ENCODE peak calls at places on chromosome 1, in four cellular contexts. T, N, M and G are unnamed samples.
A peak's percentile ranks its signal among the peaks of the same experiment; 100 is the strongest.

GRCh38 chr1:186093437-186093836 is 281.6 kb downstream of the TPR start:
- DNase-seq in T (no peak), N (no peak), M (peak; percentile 42), G (peak; percentile 68)

GRCh38 chr1:48048064-48048463 is 50.9 kb upstream of the TRABD2B start:
- DNase-seq in T (no peak), N (no peak), M (peak; percentile 70), G (peak; percentile 49)

GRCh38 chr1:156704930-156705320 is 458 bp downstream of the CRABP2 start:
- DNase-seq in T (no peak), N (peak; percentile 42), M (peak; percentile 67), G (peak; percentile 58)

GRCh38 chr1:32276328-32276727 is 15.6 kb upstream of the HDAC1 start:
- DNase-seq in T (no peak), N (no peak), M (no peak), G (no peak)

GRCh38 chr1:93338426-93338825 is 7.3 kb upstream of the DR1 start:
- DNase-seq in T (no peak), N (no peak), M (peak; percentile 96), G (peak; percentile 95)

GRCh38 chr1:186682721-186683120 is 2.5 kb upstream of the PTGS2 start:
- DNase-seq in T (no peak), N (no peak), M (peak; percentile 76), G (peak; percentile 66)

GRCh38 chr1:19087017-19087736 is 122.9 kb downstream of the UBR4 start:
- DNase-seq in T (no peak), N (no peak), M (no peak), G (no peak)

GRCh38 chr1:39360726-39361125 is 130.7 kb upstream of the BMP8A start:
- DNase-seq in T (no peak), N (no peak), M (peak; percentile 74), G (peak; percentile 85)

GRCh38 chr1:152013664-152014237 is 20.1 kb upstream of the S100A10 start:
- DNase-seq in T (no peak), N (peak; percentile 59), M (peak; percentile 69), G (peak; percentile 68)

GRCh38 chr1:86156571-86157455 is at the start of gene COL24A1:
- DNase-seq in T (no peak), N (peak; percentile 25), M (peak; percentile 38), G (peak; percentile 53)

GRCh38 chr1:201051399-201051798 is 27.9 kb upstream of the KIF21B start:
- DNase-seq in T (no peak), N (no peak), M (no peak), G (no peak)

GRCh38 chr1:94608142-94608851 is 66.7 kb upstream of the F3 start:
- DNase-seq in T (no peak), N (no peak), M (no peak), G (no peak)

GRCh38 chr1:55716610-55717009 is 501.4 kb upstream of the USP24 start:
- DNase-seq in T (no peak), N (no peak), M (peak; percentile 46), G (no peak)

GRCh38 chr1:6010554-6010953 is 18.3 kb upstream of the NPHP4 start:
- DNase-seq in T (no peak), N (no peak), M (no peak), G (no peak)

GRCh38 chr1:230176871-230177411 is 109.9 kb downstream of the GALNT2 start:
- DNase-seq in T (no peak), N (peak; percentile 37), M (peak; percentile 71), G (peak; percentile 86)

GRCh38 chr1:225209153-225209552 is 218.7 kb downstream of the LBR start:
- DNase-seq in T (no peak), N (no peak), M (no peak), G (no peak)

GRCh38 chr1:228222548-228222947 is 14.7 kb downstream of the OBSCN start:
- DNase-seq in T (no peak), N (no peak), M (no peak), G (no peak)

GRCh38 chr1:156444407-156445001 is 56.1 kb downstream of the MEF2D start:
- DNase-seq in T (no peak), N (no peak), M (peak; percentile 48), G (peak; percentile 35)

DNA sequence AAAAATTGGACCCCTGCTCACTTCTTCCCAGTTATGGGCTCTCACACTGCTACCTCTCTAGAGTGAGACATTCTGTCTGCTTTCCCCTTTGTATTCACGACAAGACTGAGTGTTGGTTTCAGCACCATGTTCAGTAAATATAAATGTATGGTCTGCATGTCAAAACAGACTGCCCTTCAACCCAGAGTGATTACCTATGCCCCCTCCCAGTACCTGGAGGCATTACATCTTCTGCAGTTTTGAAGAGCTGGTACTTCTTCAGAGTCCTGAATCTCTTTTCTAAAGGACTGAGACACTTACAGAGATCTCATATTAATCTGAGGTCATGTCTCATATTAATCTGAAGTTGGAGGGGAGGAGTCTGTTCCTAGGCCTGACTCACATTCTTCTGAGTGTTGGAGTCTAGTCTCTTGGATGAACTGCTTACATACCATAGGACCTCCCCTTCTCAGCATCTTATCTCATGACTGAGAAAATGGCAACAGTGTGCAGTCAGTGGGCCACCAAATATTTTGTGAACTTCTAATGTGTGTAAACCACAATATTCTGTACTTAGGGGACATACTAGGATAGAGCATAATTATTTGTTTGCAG is 80.3 kb downstream of the RGL1 start:
- DNase-seq in T (no peak), N (no peak), M (peak; percentile 51), G (no peak)
- TF ChIP-seq CTCF in T (peak; percentile 37), N (no peak), M (no peak), G (no peak)

DNA sequence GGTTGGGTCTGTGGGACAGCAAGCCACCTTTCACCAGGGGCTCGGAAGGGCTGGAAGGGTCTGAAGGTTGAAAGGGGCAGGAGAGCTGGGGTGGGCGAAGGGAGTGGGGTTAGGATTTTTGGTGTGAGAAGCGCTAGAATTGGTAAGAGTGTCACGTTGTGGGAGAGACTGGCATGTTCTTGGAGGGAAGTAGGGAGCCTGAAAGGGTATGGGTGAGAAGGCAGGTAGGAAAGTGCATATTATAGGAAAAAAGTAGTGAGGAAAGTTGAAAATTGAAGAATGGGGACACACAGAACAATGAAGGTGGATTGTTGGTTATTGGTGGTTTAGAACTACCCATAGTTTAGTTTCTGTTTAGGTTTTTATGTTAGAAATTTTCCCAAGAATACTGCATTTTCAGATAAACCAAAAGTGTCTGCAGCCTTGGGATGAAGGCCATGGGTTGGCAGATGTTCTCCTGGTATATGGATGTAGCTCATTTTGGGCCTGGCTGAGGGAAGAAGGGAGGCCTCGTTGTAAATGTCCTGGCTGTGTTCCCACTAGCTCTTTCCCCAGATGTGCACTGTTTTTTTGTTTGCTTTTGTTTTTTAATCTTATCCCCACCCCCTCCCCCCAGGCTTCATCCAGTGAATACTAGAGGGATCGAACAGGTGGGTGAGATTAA is 1.2 kb downstream of the LRRC42 start:
- DNase-seq in T (no peak), N (no peak), M (no peak), G (no peak)
- H3K4me3 ChIP-seq in T (peak overlapping the region; percentile 79), N (no peak overlapping the region), M (peak overlapping the region; percentile 81), G (peak overlapping the region; percentile 82)

GRCh38 chr1:44546403-44547053 is 127.8 kb downstream of the TMEM53 start:
- DNase-seq in T (no peak), N (no peak), M (no peak), G (no peak)
- TF ChIP-seq CTCF in T (peak; percentile 50), N (no peak), M (no peak), G (no peak)

GRCh38 chr1:1538989-1539309 is 1.5 kb downstream of the TMEM240 start:
- DNase-seq in T (no peak), N (no peak), M (no peak), G (no peak)
- H3K4me3 ChIP-seq in T (peak overlapping the region; percentile 73), N (no peak overlapping the region), M (peak overlapping the region; percentile 54), G (peak overlapping the region; percentile 58)

DNA sequence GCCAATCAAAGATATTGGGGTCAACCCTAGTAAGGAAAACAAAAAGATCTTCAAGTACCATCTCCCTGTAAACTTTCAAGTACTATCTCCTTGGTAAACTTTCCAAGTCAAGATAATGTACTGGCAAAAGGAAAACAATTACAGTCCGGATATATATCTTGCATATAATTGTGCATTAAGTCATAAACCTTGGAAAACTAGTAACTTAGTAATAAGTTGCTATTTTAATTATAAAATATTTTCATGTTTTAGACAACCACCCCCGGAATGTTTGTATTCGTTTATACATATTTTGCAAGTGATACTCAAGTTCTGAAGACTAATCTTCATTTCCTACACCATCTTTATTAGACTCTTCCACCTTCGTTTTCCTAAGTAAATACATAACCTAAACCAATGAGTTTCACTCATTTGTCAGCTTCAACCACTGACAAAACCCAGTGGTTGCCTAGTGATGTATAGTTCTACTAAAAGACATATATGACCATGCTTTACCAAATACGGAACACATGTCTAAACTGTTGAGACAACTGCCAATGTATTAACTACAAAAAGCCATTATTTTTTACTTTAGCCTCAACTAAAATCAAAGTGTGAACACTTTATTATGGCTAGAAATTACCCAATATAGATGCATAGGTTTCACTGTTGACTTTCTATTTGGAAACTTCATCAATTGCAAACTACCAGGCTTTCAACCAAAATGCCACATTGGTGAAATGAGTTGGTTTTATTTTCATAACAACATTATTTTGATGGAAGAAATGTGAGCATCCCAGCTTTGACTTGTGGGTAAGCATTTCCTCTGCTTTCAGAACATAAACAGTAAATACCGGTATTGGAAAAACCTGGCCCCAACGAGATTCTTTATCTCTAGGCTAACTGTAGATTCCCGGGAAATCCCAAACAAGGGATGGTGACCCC is 1.6 kb downstream of the AKT3 start:
- DNase-seq in T (no peak), N (no peak), M (peak; percentile 25), G (no peak)
- TF ChIP-seq CTCF in T (no peak), N (no peak), M (no peak), G (no peak)

GRCh38 chr1:57881696-57882095 is 457.8 kb upstream of the DAB1 start:
- DNase-seq in T (no peak), N (no peak), M (no peak), G (no peak)

GRCh38 chr1:57887973-57888491 is 464.2 kb upstream of the DAB1 start:
- DNase-seq in T (no peak), N (no peak), M (peak; percentile 3), G (no peak)

GRCh38 chr1:57889686-57890360 is 466.0 kb upstream of the DAB1 start:
- DNase-seq in T (no peak), N (no peak), M (peak; percentile 11), G (no peak)

GRCh38 chr1:57883145-57883699 is 459.4 kb upstream of the DAB1 start:
- DNase-seq in T (no peak), N (no peak), M (no peak), G (no peak)

GRCh38 chr1:57886376-57886775 is 462.5 kb upstream of the DAB1 start:
- DNase-seq in T (no peak), N (no peak), M (no peak), G (no peak)
- H3K4me3 ChIP-seq in T (no peak overlapping the region), N (no peak overlapping the region), M (no peak overlapping the region), G (no peak overlapping the region)